ENCODE peak calls at places on chromosomes 7 and 10, in six cellular contexts. J, A, T, R, L and I are unnamed samples.
A peak's percentile ranks its signal among the peaks of the same experiment; 100 is the strongest.

GRCh38 chr7:7808156-7808555 is 89.7 kb upstream of the RPA3 start:
- DNase-seq in J (no peak), A (no peak), T (no peak), R (no peak), L (peak; percentile 52), I (no peak)

GRCh38 chr7:21903074-21903786 is 42.5 kb downstream of the CDCA7L start:
- DNase-seq in J (no peak), A (no peak), T (no peak), R (no peak), L (peak; percentile 13), I (no peak)

GRCh38 chr7:112462236-112462635 is 12.0 kb downstream of the IFRD1 start:
- DNase-seq in J (peak; percentile 24), A (no peak), T (no peak), R (peak; percentile 32), L (peak; percentile 64), I (no peak)

GRCh38 chr10:98047009-98047741 is 16.8 kb upstream of the CRTAC1 start:
- DNase-seq in J (peak; percentile 46), A (no peak), T (no peak), R (no peak), L (no peak), I (no peak)

GRCh38 chr10:53006663-53007610 is 234.4 kb upstream of the MBL2 start:
- DNase-seq in J (no peak), A (no peak), T (no peak), R (no peak), L (no peak), I (no peak)

GRCh38 chr7:98777051-98777450 is 92.8 kb downstream of the TMEM130 start:
- DNase-seq in J (no peak), A (no peak), T (no peak), R (no peak), L (no peak), I (no peak)

GRCh38 chr10:117198088-117198487 is 799 bp downstream of the KCNK18 start:
- DNase-seq in J (no peak), A (no peak), T (no peak), R (no peak), L (no peak), I (no peak)

GRCh38 chr10:93475871-93476270 is 6.3 kb downstream of the MYOF start:
- DNase-seq in J (no peak), A (no peak), T (no peak), R (no peak), L (peak; percentile 89), I (no peak)

GRCh38 chr7:115654384-115655181 is 376.0 kb downstream of the TFEC start:
- DNase-seq in J (no peak), A (no peak), T (no peak), R (no peak), L (peak; percentile 47), I (no peak)

GRCh38 chr7:74542558-74543117 is 88.9 kb downstream of the GTF2IRD1 start:
- DNase-seq in J (no peak), A (no peak), T (no peak), R (no peak), L (no peak), I (no peak)